ENCODE peak calls at places on chromosomes 2 and 18, in nine cellular contexts. One of them, this sample, is unnamed.

GRCh38 chr18:58269931-58270330 is 225.9 kb downstream of the NEDD4L start:
- DNase-seq in endothelial cell of umbilical vein: no peak
- DNase-seq in transverse colon: no peak
- DNase-seq in HCT116: peak
- DNase-seq in breast epithelium: peak
- DNase-seq in upper lobe of left lung: no peak
- DNase-seq in spleen: no peak
- DNase-seq in GM12891: no peak
- DNase-seq in stomach: peak
- DNase-seq in this sample: peak

GRCh38 chr2:58938988-58939387 is 697.9 kb upstream of the FANCL start:
- DNase-seq in endothelial cell of umbilical vein: no peak
- DNase-seq in transverse colon: no peak
- DNase-seq in HCT116: no peak
- DNase-seq in breast epithelium: no peak
- DNase-seq in upper lobe of left lung: no peak
- DNase-seq in spleen: no peak
- DNase-seq in GM12891: no peak
- DNase-seq in stomach: no peak
- DNase-seq in this sample: no peak

GRCh38 chr2:160379399-160379798 is 114.2 kb downstream of the RBMS1 start:
- DNase-seq in endothelial cell of umbilical vein: no peak
- DNase-seq in transverse colon: no peak
- DNase-seq in HCT116: no peak
- DNase-seq in breast epithelium: no peak
- DNase-seq in upper lobe of left lung: no peak
- DNase-seq in spleen: no peak
- DNase-seq in GM12891: no peak
- DNase-seq in stomach: no peak
- DNase-seq in this sample: no peak

GRCh38 chr2:232485757-232486557 is 1.7 kb downstream of the ECEL1 start:
- DNase-seq in endothelial cell of umbilical vein: no peak
- DNase-seq in transverse colon: no peak
- DNase-seq in HCT116: no peak
- DNase-seq in breast epithelium: no peak
- DNase-seq in upper lobe of left lung: no peak
- DNase-seq in spleen: peak
- DNase-seq in GM12891: no peak
- DNase-seq in stomach: no peak
- DNase-seq in this sample: no peak

GRCh38 chr18:48555465-48555995 is 16.7 kb downstream of the CTIF start:
- DNase-seq in endothelial cell of umbilical vein: no peak
- DNase-seq in transverse colon: no peak
- DNase-seq in HCT116: no peak
- DNase-seq in breast epithelium: no peak
- DNase-seq in upper lobe of left lung: no peak
- DNase-seq in spleen: no peak
- DNase-seq in GM12891: no peak
- DNase-seq in stomach: no peak
- DNase-seq in this sample: no peak

GRCh38 chr18:7616661-7617060 is 49.5 kb downstream of the PTPRM start:
- DNase-seq in endothelial cell of umbilical vein: no peak
- DNase-seq in transverse colon: peak
- DNase-seq in HCT116: no peak
- DNase-seq in breast epithelium: peak
- DNase-seq in upper lobe of left lung: no peak
- DNase-seq in spleen: no peak
- DNase-seq in GM12891: no peak
- DNase-seq in stomach: no peak
- DNase-seq in this sample: no peak

GRCh38 chr2:196206804-196207203 is 35.4 kb upstream of the STK17B start:
- DNase-seq in endothelial cell of umbilical vein: peak
- DNase-seq in transverse colon: no peak
- DNase-seq in HCT116: no peak
- DNase-seq in breast epithelium: peak
- DNase-seq in upper lobe of left lung: no peak
- DNase-seq in spleen: no peak
- DNase-seq in GM12891: no peak
- DNase-seq in stomach: no peak
- DNase-seq in this sample: peak

GRCh38 chr2:3377279-3377611 is 373 bp downstream of the EIPR1 start:
- DNase-seq in endothelial cell of umbilical vein: no peak
- DNase-seq in transverse colon: no peak
- DNase-seq in HCT116: peak
- DNase-seq in breast epithelium: no peak
- DNase-seq in upper lobe of left lung: peak
- DNase-seq in spleen: no peak
- DNase-seq in GM12891: no peak
- DNase-seq in stomach: no peak
- DNase-seq in this sample: no peak

GRCh38 chr2:169141713-169142352 is 72.5 kb downstream of the DHRS9 start:
- DNase-seq in endothelial cell of umbilical vein: peak
- DNase-seq in transverse colon: peak
- DNase-seq in HCT116: peak
- DNase-seq in breast epithelium: peak
- DNase-seq in upper lobe of left lung: peak
- DNase-seq in spleen: no peak
- DNase-seq in GM12891: peak
- DNase-seq in stomach: peak
- DNase-seq in this sample: peak

GRCh38 chr18:45856526-45856925 is 31.1 kb downstream of the SIGLEC15 start:
- DNase-seq in endothelial cell of umbilical vein: no peak
- DNase-seq in transverse colon: no peak
- DNase-seq in HCT116: no peak
- DNase-seq in breast epithelium: no peak
- DNase-seq in upper lobe of left lung: no peak
- DNase-seq in spleen: no peak
- DNase-seq in GM12891: no peak
- DNase-seq in stomach: no peak
- DNase-seq in this sample: no peak

DNA sequence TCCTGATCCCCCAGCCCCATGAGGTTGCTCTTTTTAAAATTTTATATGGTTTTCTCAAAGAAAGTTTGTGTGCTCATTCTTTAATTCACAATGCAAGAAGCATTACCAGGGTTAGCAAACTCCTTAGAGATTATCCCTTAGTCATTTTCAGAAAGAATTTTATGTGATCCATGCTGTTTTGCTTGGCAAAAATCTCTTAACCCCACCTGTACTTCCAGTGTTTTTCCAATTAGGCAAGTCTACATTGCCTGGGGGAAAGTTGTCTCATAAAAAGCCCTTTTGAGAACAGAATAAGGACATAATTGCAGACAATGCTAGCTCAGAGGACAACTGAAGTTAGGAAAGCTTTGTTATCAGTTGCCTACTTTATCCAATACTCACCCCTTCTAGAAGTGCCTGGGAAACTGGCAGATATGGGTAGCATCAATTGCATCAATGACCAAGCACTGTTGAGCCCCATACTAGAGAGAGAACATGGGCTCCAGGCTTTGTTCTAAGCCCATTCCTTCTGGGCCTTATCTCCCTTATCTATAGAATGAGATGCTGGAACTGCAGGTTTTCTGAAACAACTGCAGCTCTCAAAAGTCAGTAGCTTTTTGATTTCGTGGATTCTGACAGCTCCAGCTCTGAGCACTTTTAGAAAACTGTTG is 265.9 kb upstream of the SPHKAP start:
- DNase-seq in endothelial cell of umbilical vein: no peak
- DNase-seq in transverse colon: no peak
- DNase-seq in HCT116: no peak
- DNase-seq in breast epithelium: no peak
- DNase-seq in upper lobe of left lung: no peak
- DNase-seq in spleen: no peak
- DNase-seq in GM12891: no peak
- DNase-seq in stomach: no peak
- DNase-seq in this sample: no peak
- TF ChIP-seq POLR2A in endothelial cell of umbilical vein: no peak
- TF ChIP-seq POLR2A in transverse colon: no peak
- TF ChIP-seq POLR2A in HCT116: no peak
- TF ChIP-seq POLR2A in breast epithelium: no peak
- TF ChIP-seq POLR2A in upper lobe of left lung: no peak
- TF ChIP-seq POLR2A in spleen: no peak
- TF ChIP-seq POLR2A in GM12891: no peak
- TF ChIP-seq POLR2A in stomach: no peak
- TF ChIP-seq POLR2A in this sample: no peak

GRCh38 chr2:6864938-6865345 is 765 bp downstream of the CMPK2 start:
- DNase-seq in endothelial cell of umbilical vein: no peak
- DNase-seq in transverse colon: peak
- DNase-seq in HCT116: no peak
- DNase-seq in breast epithelium: no peak
- DNase-seq in upper lobe of left lung: no peak
- DNase-seq in spleen: peak
- DNase-seq in GM12891: no peak
- DNase-seq in stomach: peak
- DNase-seq in this sample: no peak

GRCh38 chr2:6866239-6866745 is 585 bp upstream of the CMPK2 start:
- DNase-seq in endothelial cell of umbilical vein: peak
- DNase-seq in transverse colon: peak
- DNase-seq in HCT116: peak
- DNase-seq in breast epithelium: no peak
- DNase-seq in upper lobe of left lung: peak
- DNase-seq in spleen: peak
- DNase-seq in GM12891: no peak
- DNase-seq in stomach: peak
- DNase-seq in this sample: no peak

GRCh38 chr2:6864251-6864758 is 1.4 kb downstream of the CMPK2 start:
- DNase-seq in endothelial cell of umbilical vein: no peak
- DNase-seq in transverse colon: no peak
- DNase-seq in HCT116: no peak
- DNase-seq in breast epithelium: no peak
- DNase-seq in upper lobe of left lung: no peak
- DNase-seq in spleen: no peak
- DNase-seq in GM12891: no peak
- DNase-seq in stomach: no peak
- DNase-seq in this sample: no peak

GRCh38 chr2:6866982-6867381 is 1.3 kb upstream of the CMPK2 start:
- DNase-seq in endothelial cell of umbilical vein: no peak
- DNase-seq in transverse colon: no peak
- DNase-seq in HCT116: no peak
- DNase-seq in breast epithelium: no peak
- DNase-seq in upper lobe of left lung: no peak
- DNase-seq in spleen: no peak
- DNase-seq in GM12891: no peak
- DNase-seq in stomach: no peak
- DNase-seq in this sample: no peak

GRCh38 chr2:6865346-6866238 is at the start of gene CMPK2:
- DNase-seq in endothelial cell of umbilical vein: peak
- DNase-seq in transverse colon: peak
- DNase-seq in HCT116: no peak
- DNase-seq in breast epithelium: no peak
- DNase-seq in upper lobe of left lung: peak
- DNase-seq in spleen: peak
- DNase-seq in GM12891: peak
- DNase-seq in stomach: peak
- DNase-seq in this sample: peak
- TF ChIP-seq POLR2AphosphoS5 in endothelial cell of umbilical vein: no peak
- TF ChIP-seq POLR2AphosphoS5 in transverse colon: peak
- TF ChIP-seq POLR2AphosphoS5 in HCT116: no peak
- TF ChIP-seq POLR2AphosphoS5 in breast epithelium: no peak
- TF ChIP-seq POLR2AphosphoS5 in upper lobe of left lung: peak
- TF ChIP-seq POLR2AphosphoS5 in spleen: peak
- TF ChIP-seq POLR2AphosphoS5 in GM12891: peak
- TF ChIP-seq POLR2AphosphoS5 in stomach: peak
- TF ChIP-seq POLR2AphosphoS5 in this sample: peak

GRCh38 chr2:10124538-10125045 is 2.1 kb downstream of the RRM2 start:
- DNase-seq in endothelial cell of umbilical vein: peak
- DNase-seq in transverse colon: peak
- DNase-seq in HCT116: no peak
- DNase-seq in breast epithelium: no peak
- DNase-seq in upper lobe of left lung: no peak
- DNase-seq in spleen: peak
- DNase-seq in GM12891: no peak
- DNase-seq in stomach: no peak
- DNase-seq in this sample: peak

GRCh38 chr2:10123281-10123680 is 742 bp downstream of the RRM2 start:
- DNase-seq in endothelial cell of umbilical vein: no peak
- DNase-seq in transverse colon: no peak
- DNase-seq in HCT116: no peak
- DNase-seq in breast epithelium: no peak
- DNase-seq in upper lobe of left lung: no peak
- DNase-seq in spleen: peak
- DNase-seq in GM12891: no peak
- DNase-seq in stomach: no peak
- DNase-seq in this sample: no peak

GRCh38 chr2:10120158-10120937 is 2.2 kb upstream of the RRM2 start:
- DNase-seq in endothelial cell of umbilical vein: peak
- DNase-seq in transverse colon: peak
- DNase-seq in HCT116: peak
- DNase-seq in breast epithelium: peak
- DNase-seq in upper lobe of left lung: peak
- DNase-seq in spleen: peak
- DNase-seq in GM12891: peak
- DNase-seq in stomach: peak
- DNase-seq in this sample: peak

GRCh38 chr2:10120938-10121574 is 1.5 kb upstream of the RRM2 start:
- DNase-seq in endothelial cell of umbilical vein: no peak
- DNase-seq in transverse colon: peak
- DNase-seq in HCT116: no peak
- DNase-seq in breast epithelium: no peak
- DNase-seq in upper lobe of left lung: no peak
- DNase-seq in spleen: peak
- DNase-seq in GM12891: no peak
- DNase-seq in stomach: no peak
- DNase-seq in this sample: no peak

DNA sequence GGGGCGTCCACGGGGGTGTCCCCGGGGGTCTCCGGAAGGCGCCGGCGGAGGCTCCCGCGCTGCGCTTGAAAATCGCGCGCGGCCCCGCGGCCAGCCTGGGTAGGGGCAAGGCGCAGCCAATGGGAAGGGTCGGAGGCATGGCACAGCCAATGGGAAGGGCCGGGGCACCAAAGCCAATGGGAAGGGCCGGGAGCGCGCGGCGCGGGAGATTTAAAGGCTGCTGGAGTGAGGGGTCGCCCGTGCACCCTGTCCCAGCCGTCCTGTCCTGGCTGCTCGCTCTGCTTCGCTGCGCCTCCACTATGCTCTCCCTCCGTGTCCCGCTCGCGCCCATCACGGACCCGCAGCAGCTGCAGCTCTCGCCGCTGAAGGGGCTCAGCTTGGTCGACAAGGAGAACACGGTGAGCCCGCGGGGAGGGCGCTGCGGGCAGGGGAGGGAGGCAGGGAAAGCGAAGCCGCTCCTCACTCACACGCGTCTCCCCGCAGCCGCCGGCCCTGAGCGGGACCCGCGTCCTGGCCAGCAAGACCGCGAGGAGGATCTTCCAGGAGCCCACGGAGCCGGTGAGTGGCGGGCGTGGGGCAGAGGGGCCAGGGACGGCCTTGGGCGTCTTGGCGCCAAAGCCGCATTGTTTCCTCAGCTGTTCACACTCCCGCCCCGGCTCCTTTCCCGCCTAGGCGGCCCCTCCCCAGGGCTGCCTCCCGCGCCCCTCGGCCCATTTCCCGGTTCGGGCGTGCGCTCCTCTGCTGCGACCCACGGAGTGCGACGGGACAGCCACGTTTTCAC is at the start of gene RRM2:
- DNase-seq in endothelial cell of umbilical vein: peak
- DNase-seq in transverse colon: peak
- DNase-seq in HCT116: peak
- DNase-seq in breast epithelium: peak
- DNase-seq in upper lobe of left lung: peak
- DNase-seq in spleen: peak
- DNase-seq in GM12891: peak
- DNase-seq in stomach: peak
- DNase-seq in this sample: peak
- TF ChIP-seq POLR2A in endothelial cell of umbilical vein: peak
- TF ChIP-seq POLR2A in transverse colon: no peak
- TF ChIP-seq POLR2A in HCT116: peak
- TF ChIP-seq POLR2A in breast epithelium: no peak
- TF ChIP-seq POLR2A in upper lobe of left lung: no peak
- TF ChIP-seq POLR2A in spleen: no peak
- TF ChIP-seq POLR2A in GM12891: peak
- TF ChIP-seq POLR2A in stomach: no peak
- TF ChIP-seq POLR2A in this sample: no peak

GRCh38 chr2:133352719-133353118 is 215.5 kb downstream of the NCKAP5 start:
- DNase-seq in endothelial cell of umbilical vein: no peak
- DNase-seq in transverse colon: no peak
- DNase-seq in HCT116: no peak
- DNase-seq in breast epithelium: peak
- DNase-seq in upper lobe of left lung: no peak
- DNase-seq in spleen: no peak
- DNase-seq in GM12891: no peak
- DNase-seq in stomach: no peak
- DNase-seq in this sample: no peak
- TF ChIP-seq POLR2AphosphoS5 in endothelial cell of umbilical vein: no peak
- TF ChIP-seq POLR2AphosphoS5 in transverse colon: no peak
- TF ChIP-seq POLR2AphosphoS5 in HCT116: no peak
- TF ChIP-seq POLR2AphosphoS5 in breast epithelium: no peak
- TF ChIP-seq POLR2AphosphoS5 in upper lobe of left lung: no peak
- TF ChIP-seq POLR2AphosphoS5 in spleen: no peak
- TF ChIP-seq POLR2AphosphoS5 in GM12891: no peak
- TF ChIP-seq POLR2AphosphoS5 in stomach: no peak
- TF ChIP-seq POLR2AphosphoS5 in this sample: no peak

This sample was measured in prostate gland.